ENCODE peak calls at places on chromosomes 2 and 18, in five cellular contexts. I is upper lobe of right lung, C is AG04450, U is GM12865, T is mucosa of descending colon. H is an unnamed sample.

GRCh38 chr2:198309673-198310280 is 505.4 kb downstream of the PLCL1 start:
- DNase-seq in I (no peak), T (no peak), U (peak; percentile 51), C (peak; percentile 10), H (no peak)

GRCh38 chr18:79911009-79911870 is 40.2 kb downstream of the SLC66A2 start:
- DNase-seq in T (no peak), U (no peak), C (no peak), I (peak; percentile 55), H (no peak)

GRCh38 chr2:72263043-72263780 is 115.5 kb upstream of the CYP26B1 start:
- DNase-seq in I (no peak), C (no peak), U (no peak), T (no peak), H (no peak)

GRCh38 chr2:230866704-230867561 is 2.2 kb downstream of the ITM2C start:
- DNase-seq in U (no peak), C (no peak), T (peak; percentile 83), I (no peak), H (no peak)

GRCh38 chr2:64850641-64851040 is 138.6 kb upstream of the SLC1A4 start:
- DNase-seq in I (no peak), U (no peak), T (no peak), C (no peak), H (no peak)

GRCh38 chr2:11716689-11717321 is 29.6 kb upstream of the LPIN1 start:
- DNase-seq in I (no peak), U (no peak), C (no peak), T (no peak), H (no peak)

GRCh38 chr2:133171396-133172004 is 396.8 kb downstream of the NCKAP5 start:
- DNase-seq in C (peak; percentile 43), T (no peak), U (peak; percentile 55), I (no peak), H (no peak)

GRCh38 chr2:96404446-96405373 is 69.1 kb downstream of the NCAPH start:
- DNase-seq in C (no peak), I (peak; percentile 71), U (no peak), T (no peak), H (no peak)

GRCh38 chr2:223887127-223887526 is 49.7 kb upstream of the AP1S3 start:
- DNase-seq in T (no peak), I (no peak), C (no peak), U (no peak), H (no peak)

GRCh38 chr2:207892676-207893402 is 123.1 kb upstream of the FZD5 start:
- DNase-seq in T (no peak), I (no peak), C (no peak), U (no peak), H (no peak)

GRCh38 chr18:80232710-80233109 is 14.6 kb downstream of the PARD6G start:
- DNase-seq in T (no peak), U (no peak), I (peak; percentile 33), C (no peak), H (no peak)

GRCh38 chr2:27973592-27973991 is 83.1 kb downstream of the BABAM2 start:
- DNase-seq in U (no peak), T (no peak), C (no peak), I (no peak), H (no peak)

GRCh38 chr2:64697286-64698023 is 43.7 kb upstream of the SERTAD2 start:
- DNase-seq in I (no peak), U (no peak), T (no peak), C (no peak), H (no peak)

GRCh38 chr2:218893349-218894167 is 12.9 kb downstream of the WNT10A start:
- DNase-seq in I (no peak), T (no peak), U (no peak), C (no peak), H (no peak)

GRCh38 chr2:74602553-74603281 is 45.4 kb downstream of the M1AP start:
- DNase-seq in T (no peak), I (no peak), U (no peak), C (no peak), H (no peak)

GRCh38 chr2:109448946-109449788 is 164.6 kb downstream of the SEPTIN10 start:
- DNase-seq in U (peak; percentile 21), T (no peak), C (no peak), I (peak; percentile 77), H (no peak)

GRCh38 chr18:76231402-76231801 is 263.6 kb downstream of the ZNF516 start:
- DNase-seq in T (no peak), C (no peak), U (no peak), I (no peak), H (no peak)

GRCh38 chr2:236634203-236634602 is 64.6 kb downstream of the ACKR3 start:
- DNase-seq in T (no peak), I (no peak), U (no peak), C (no peak), H (no peak)

GRCh38 chr2:182717451-182718215 is 1.6 kb downstream of the DNAJC10 start:
- DNase-seq in U (peak; percentile 54), T (no peak), I (no peak), C (no peak), H (no peak)

GRCh38 chr2:86280191-86280667 is 57.2 kb downstream of the REEP1 start:
- DNase-seq in C (no peak), I (peak; percentile 21), U (no peak), T (no peak), H (no peak)

GRCh38 chr2:189440644-189440946 is 679 bp upstream of the WDR75 start:
- DNase-seq in I (peak; percentile 67), T (peak; percentile 56), C (no peak), U (no peak), H (no peak)

GRCh38 chr2:189440947-189441708 is at the start of gene WDR75:
- DNase-seq in C (peak; percentile 82), U (peak; percentile 95), T (peak; percentile 95), I (peak; percentile 93), H (peak; percentile 91)

GRCh38 chr2:189437931-189438330 is 3.3 kb upstream of the WDR75 start:
- DNase-seq in T (no peak), I (no peak), C (no peak), U (no peak), H (no peak)

GRCh38 chr2:189441709-189442074 is 418 bp downstream of the WDR75 start:
- DNase-seq in U (no peak), I (no peak), T (no peak), C (no peak), H (no peak)

DNA sequence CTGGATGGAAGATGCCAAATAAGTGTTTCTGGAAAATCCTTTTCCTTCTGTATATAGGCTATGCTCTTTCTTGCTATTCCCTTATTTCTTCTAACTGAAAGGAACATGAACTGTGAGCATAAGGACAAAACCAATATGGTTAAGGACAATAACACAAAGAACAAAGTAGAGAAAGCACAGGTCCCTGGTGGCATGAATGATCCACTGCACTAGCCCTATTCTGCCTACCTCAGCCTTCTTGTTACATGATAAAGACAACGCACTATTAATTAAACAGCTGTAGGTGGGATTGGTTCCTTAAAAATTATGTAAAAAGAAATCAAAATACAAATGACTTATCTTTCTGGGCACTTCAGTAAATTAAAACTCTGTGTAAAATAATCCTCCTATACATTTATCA is 1.9 kb upstream of the WDR75 start:
- DNase-seq in C (no peak), U (no peak), I (no peak), T (no peak), H (no peak)
- TF ChIP-seq CTCF in C (peak; percentile 28), U (no peak), I (no peak), T (no peak), H (no peak)

DNA sequence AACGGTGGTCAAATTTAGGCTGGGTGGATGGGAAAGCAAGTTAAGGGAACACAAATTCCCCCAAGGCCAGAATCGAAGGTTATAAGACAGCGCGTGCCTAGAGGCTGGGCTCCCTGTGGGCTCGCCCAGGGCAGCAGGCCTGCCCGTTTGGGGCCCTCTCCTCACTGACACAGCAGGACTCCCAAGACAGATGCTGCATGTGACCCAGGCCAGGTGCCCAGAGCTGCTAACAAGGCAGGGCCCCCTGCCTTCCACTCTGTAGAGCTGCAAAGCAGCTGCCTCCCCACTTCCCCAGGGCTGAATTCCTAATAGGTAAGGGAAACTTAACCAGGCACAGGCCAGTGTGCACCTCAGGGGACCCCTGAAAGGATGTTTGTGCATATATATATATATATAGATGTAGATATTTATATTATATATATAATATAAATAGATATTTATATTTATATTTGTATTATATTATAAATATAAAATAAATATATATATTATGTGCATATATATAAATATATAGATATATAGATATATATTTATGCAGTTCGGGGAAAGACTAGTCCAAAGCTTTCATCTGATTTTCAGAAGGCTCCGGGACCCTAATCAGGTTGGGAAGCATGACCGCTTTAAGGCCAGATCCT is 43.7 kb downstream of the TMEM37 start:
- DNase-seq in I (no peak), C (no peak), U (no peak), T (no peak), H (no peak)
- TF ChIP-seq CTCF in I (no peak), C (no peak), U (no peak), T (no peak), H (no peak)

GRCh38 chr2:37180640-37181039 is 7.8 kb downstream of the SULT6B1 start:
- DNase-seq in C (no peak), T (no peak), U (no peak), I (no peak), H (no peak)

GRCh38 chr2:37181726-37182684 is 6.5 kb downstream of the SULT6B1 start:
- DNase-seq in U (no peak), C (no peak), T (no peak), I (no peak), H (no peak)

DNA sequence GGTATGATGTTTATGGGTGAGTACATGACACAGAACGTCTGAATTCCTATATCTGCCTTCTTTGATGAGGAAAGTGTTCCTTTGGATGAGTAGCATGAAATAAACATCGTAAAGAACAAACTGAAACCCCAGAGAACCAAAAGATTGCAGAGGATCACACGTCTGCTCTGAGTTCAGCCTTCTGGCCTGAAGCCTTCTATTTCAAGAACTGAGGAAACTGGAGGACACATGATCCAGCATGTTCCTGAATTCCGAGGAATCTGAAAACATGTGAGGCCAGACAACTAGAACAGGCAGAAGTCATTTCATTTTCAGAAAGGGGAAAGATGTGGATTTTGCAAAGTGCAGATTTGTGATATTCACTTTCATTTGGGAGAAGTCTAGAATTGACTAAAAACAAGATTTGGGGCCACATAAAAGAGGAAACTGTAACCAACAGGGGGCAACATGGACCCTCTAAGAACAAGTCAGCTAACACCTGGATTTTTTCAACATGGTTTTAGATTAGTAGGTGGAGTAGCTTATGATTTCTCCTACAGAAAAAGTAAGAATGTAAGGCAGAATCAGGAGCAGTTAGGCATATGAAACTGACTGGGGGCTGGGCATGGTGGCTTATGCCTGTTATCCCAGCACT is 8.3 kb downstream of the SULT6B1 start:
- DNase-seq in C (no peak), T (no peak), U (peak; percentile 21), I (no peak), H (no peak)
- TF ChIP-seq CTCF in C (no peak), T (no peak), U (peak; percentile 14), I (no peak), H (no peak)

DNA sequence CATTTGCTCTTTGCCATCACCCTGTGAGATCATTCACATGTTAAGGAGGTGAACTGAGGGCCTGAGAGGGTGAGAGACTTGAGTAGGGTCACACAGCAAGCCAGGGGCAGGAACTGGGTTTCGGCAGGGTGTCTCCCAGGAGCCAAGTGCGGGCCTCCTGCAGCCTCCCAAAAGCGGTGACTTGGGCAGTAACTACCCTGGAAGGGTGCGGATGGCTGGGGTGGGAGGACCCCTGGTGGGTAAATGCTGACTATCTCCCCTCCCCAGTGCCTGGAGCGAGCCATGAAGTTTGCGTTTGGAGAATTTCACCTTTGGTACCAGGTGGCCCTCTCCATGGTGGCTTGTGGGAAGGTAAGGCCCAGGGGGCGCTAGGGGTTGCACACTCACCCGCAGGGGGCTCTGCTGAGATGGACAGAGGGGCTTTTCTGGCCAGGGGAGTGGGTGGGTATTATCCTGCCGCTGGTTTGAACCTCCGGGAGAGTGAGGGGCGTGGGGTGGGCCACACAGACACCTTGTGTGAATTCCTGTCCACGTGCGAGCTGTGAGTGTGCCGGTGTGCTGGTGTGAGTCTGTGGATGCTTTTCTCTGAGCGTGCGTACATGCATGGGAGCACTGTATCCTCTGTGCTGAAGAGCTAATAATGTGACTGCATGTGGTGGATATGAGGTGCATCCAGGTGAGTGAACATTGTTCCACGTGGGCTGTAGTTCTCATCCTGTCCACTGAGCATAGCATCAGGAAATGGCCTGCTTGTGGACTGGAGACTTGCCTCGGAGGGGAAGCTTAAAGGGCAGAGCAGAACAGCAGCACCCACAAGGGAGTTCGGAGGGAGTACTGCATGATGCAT is 91.0 kb upstream of the MCFD2 start:
- DNase-seq in T (no peak), U (no peak), C (no peak), I (no peak), H (no peak)
- TF ChIP-seq CTCF in T (no peak), U (no peak), C (no peak), I (no peak), H (no peak)

H was measured in CD14-positive monocyte.